ENCODE peak calls at places on chromosomes 2 and 18, in six cellular contexts. R, B, M, U, S and T are unnamed samples.

GRCh38 chr2:66390152-66390551 is 44.8 kb upstream of the MEIS1 start:
- DNase-seq in B (no peak), M (no peak), R (no peak), U (no peak), S (no peak), T (no peak)

GRCh38 chr2:54371461-54372065 is 84.6 kb upstream of the SPTBN1 start:
- DNase-seq in M (no peak), B (no peak), U (no peak), R (no peak), S (no peak), T (no peak)

GRCh38 chr18:28150925-28151324 is 26.0 kb downstream of the CDH2 start:
- DNase-seq in B (no peak), U (no peak), R (no peak), S (no peak), M (no peak), T (no peak)

GRCh38 chr2:113277474-113278072 is 1.1 kb downstream of the PAX8 start:
- DNase-seq in M (no peak), S (no peak), B (no peak), U (no peak), R (peak; percentile 27), T (no peak)

GRCh38 chr18:47143899-47144485 is 6.3 kb downstream of the HDHD2 start:
- DNase-seq in U (no peak), S (no peak), B (peak; percentile 51), M (no peak), R (no peak), T (no peak)

GRCh38 chr2:19632327-19633040 is 269.3 kb downstream of the TTC32 start:
- DNase-seq in S (no peak), R (no peak), B (no peak), M (no peak), U (no peak), T (no peak)

GRCh38 chr2:176552456-176553135 is 283.4 kb downstream of the MTX2 start:
- DNase-seq in M (no peak), B (no peak), U (no peak), R (no peak), S (no peak), T (no peak)

GRCh38 chr2:54947596-54948519 is 102.4 kb downstream of the RTN4 start:
- DNase-seq in S (no peak), B (no peak), U (no peak), M (no peak), R (no peak), T (no peak)

DNA sequence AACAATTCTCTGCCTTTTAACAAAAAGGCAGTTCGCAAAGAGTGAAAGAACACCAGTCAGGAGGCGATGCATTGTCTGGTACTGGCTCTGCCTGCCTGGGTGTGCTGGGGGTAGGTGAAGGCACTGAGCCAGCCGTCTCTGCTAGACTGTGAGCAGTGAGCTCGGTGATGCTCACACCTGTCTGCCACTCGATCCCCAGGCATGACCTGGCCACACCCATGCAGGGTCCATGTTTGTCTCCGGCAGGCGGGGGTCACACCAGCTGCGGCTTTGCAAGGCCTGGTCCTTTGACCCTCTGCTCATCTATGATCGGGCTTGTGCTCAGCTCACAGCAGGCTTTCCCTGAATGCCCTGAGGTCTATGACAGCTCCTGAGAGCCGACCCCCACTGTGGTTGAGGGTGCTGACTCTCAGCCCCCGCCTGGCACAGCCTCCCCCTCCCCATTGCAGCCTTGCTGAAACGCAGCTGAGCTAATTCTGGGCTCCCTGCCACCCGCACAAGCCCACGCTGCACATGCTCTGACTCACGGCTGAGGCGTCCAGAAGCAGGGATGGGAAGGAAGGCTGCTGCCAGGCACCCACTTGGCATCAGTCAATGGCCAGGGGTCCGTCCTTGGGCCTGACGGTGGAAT is 23.7 kb downstream of the CRACDL start:
- DNase-seq in R (peak; percentile 63), B (no peak), U (peak; percentile 38), S (no peak), M (no peak), T (peak; percentile 51)
- TF ChIP-seq RFX5 in R (no peak), B (no peak), U (no peak), S (no peak), M (no peak), T (no peak)

GRCh38 chr2:85076618-85077274 is 56.4 kb upstream of the TCF7L1 start:
- DNase-seq in B (no peak), S (no peak), U (no peak), R (no peak), M (no peak), T (no peak)

GRCh38 chr2:85071096-85071495 is 62.1 kb upstream of the TCF7L1 start:
- DNase-seq in S (no peak), B (no peak), M (no peak), R (no peak), U (no peak), T (no peak)

GRCh38 chr2:85078536-85078935 is 54.7 kb upstream of the TCF7L1 start:
- DNase-seq in M (no peak), B (no peak), U (no peak), R (no peak), S (no peak), T (no peak)

DNA sequence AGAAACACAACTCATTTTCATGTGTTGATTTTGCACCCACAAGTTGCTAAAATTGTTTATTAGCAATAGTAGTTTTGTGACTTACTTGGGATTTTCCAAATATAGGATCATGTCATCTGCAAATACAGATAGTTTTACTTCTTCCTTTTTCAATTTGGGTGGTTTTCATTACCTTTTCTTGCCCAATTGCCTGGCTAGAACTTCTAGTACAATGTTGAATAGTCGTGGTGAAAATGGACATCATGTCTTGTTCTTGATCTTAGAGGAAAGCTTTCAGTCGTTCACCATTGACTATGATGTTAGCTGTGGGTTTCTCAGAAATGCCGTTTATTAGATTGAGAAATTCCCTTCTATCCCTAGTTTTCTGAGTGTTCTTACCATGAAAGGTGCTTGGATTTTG is 60.1 kb upstream of the TCF7L1 start:
- DNase-seq in B (no peak), S (no peak), M (no peak), R (no peak), U (no peak), T (no peak)
- TF ChIP-seq CHD2 in B (no peak), S (no peak), M (no peak), R (no peak), U (no peak), T (no peak)

DNA sequence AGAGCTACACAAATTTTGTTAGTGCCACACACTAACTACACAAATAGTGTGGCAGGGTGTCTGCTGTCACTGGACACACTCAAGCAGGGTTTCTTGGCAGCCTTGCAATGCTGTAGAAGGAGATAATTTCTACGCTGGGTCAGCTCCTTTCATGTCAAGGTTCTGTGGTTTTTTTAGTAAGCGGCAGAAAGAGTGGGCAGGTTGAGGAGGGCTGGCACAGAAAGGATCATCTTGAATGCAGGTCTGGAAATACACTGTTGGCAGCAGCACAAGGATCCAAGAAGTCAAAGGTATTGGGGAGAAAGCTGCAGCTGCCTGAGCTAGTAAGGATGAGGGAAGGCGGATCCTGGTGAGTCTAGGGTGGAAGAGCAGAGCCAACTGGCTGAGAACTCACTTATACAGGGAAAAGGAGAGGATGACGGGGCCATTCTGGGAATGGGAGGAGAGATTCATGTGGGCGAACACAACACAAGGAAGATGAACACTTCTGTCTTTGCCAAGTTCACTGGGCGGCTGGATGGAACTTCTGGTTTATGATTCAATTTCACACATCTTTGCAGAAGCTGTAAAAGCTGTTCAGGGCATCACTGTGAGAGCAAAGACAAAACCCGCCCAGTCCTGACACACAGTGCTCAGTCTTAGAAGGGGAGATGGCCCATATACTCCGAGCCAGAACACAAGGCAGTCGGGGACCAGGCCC is 16.9 kb upstream of the CYRIA start:
- DNase-seq in M (no peak), R (no peak), B (no peak), S (no peak), U (no peak), T (no peak)
- TF ChIP-seq RFX5 in M (no peak), R (no peak), B (no peak), S (no peak), U (no peak), T (no peak)

GRCh38 chr2:183224933-183225332 is 100.7 kb downstream of the NUP35 start:
- DNase-seq in U (no peak), M (no peak), S (no peak), B (no peak), R (no peak), T (no peak)
- TF ChIP-seq CHD2 in U (no peak), M (no peak), S (no peak), B (no peak), R (no peak), T (no peak)

DNA sequence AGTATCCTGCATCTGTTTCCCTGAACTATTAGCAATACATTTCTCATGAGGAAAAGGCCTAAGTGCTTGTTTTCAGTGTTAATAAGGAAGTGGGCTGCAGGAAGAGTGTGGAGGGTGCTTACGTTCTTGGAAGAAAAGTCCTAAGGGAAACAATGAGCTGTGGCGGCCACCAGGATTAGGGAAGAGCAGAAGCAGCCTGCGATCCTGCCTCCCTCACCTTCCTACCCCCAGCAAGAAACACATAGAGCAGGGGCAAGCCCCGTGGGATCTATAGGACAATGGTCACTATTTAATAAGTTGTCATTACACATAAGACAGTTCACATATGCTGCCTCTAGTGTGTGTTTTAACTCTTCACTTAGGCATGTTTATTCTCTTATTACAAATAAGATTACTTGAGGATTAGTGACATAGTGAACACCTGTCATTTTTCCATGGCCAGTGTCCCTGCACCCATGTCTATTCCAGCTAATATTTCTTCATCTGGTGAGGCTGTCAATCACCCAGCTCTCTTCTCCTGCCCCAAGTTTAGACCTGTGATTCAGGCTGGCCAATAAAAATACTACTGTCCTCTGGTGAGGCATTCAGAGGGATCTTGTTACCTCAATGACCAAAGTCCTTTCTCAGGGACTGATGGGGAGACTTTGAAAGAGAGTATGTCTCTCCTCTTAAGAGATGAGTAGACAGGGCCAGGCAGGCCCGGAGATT is 510.9 kb upstream of the CELF4 start:
- DNase-seq in B (no peak), U (no peak), R (no peak), S (no peak), M (no peak), T (no peak)
- TF ChIP-seq RFX5 in B (no peak), U (no peak), R (no peak), S (no peak), M (no peak), T (no peak)

DNA sequence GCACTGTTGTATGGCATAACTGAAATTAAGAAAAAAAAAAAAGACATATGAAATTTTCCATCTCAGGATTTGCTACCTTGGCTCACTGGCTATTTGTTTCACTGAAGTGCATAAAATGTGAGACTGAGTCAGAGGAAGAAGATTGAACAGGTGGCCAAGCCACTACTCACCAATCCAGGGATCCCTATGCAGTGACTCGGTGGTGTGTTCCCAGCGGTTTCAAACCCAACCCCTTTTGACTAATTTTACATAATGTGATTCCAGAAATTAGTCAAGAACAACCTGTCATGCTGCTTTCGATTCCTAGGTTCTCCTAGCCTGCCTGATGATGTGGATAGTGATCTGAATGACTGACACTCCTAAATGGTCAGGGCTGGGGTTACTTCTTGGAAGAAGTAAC is 77.3 kb downstream of the KLHL14 start:
- DNase-seq in M (no peak), B (no peak), R (no peak), U (no peak), S (no peak), T (no peak)
- TF ChIP-seq CHD2 in M (no peak), B (no peak), R (no peak), U (no peak), S (no peak), T (no peak)

GRCh38 chr2:147482590-147483292 is 362.1 kb upstream of the ACVR2A start:
- DNase-seq in M (no peak), B (no peak), S (no peak), R (no peak), U (no peak), T (no peak)
- TF ChIP-seq RFX5 in M (no peak), B (no peak), S (no peak), R (no peak), U (no peak), T (no peak)